ENCODE peak calls at places on chromosome 6, in four cellular contexts. T is kidney, R is retinal pigment epithelial cell, G is Peyer's patch. K is an unnamed sample.

GRCh38 chr6:105179244-105180065 is at the start of gene POPDC3:
- DNase-seq in T (no peak), R (no peak), G (no peak), K (no peak)

GRCh38 chr6:169592558-169592957 is 109.3 kb downstream of the WDR27 start:
- DNase-seq in T (no peak), R (peak), G (no peak), K (no peak)

GRCh38 chr6:116586276-116586675 is 15.0 kb downstream of the RWDD1 start:
- DNase-seq in T (no peak), R (no peak), G (no peak), K (no peak)

GRCh38 chr6:163741743-163742363 is 327.3 kb downstream of the QKI start:
- DNase-seq in T (no peak), R (no peak), G (no peak), K (no peak)

GRCh38 chr6:7991992-7992815 is 72.0 kb downstream of the BLOC1S5 start:
- DNase-seq in T (no peak), R (peak), G (no peak), K (no peak)

GRCh38 chr6:95230071-95230740 is 347.1 kb upstream of the MANEA start:
- DNase-seq in T (no peak), R (no peak), G (no peak), K (no peak)

GRCh38 chr6:137339929-137340559 is 120.9 kb upstream of the IFNGR1 start:
- DNase-seq in T (no peak), R (no peak), G (no peak), K (no peak)

GRCh38 chr6:16840291-16840690 is 79.0 kb upstream of the ATXN1 start:
- DNase-seq in T (no peak), R (no peak), G (no peak), K (no peak)

GRCh38 chr6:113629940-113630339 is 227.2 kb upstream of the MARCKS start:
- DNase-seq in T (no peak), R (no peak), G (no peak), K (no peak)

GRCh38 chr6:75402296-75402695 is 91.3 kb downstream of the FILIP1 start:
- DNase-seq in T (no peak), R (no peak), G (no peak), K (no peak)

GRCh38 chr6:77461796-77462195 is 1.5 kb downstream of the HTR1B start:
- DNase-seq in T (no peak), R (no peak), G (no peak), K (no peak)
- H3K4me3 ChIP-seq in T (no peak), R (no peak), G (no peak), K (no peak)

DNA sequence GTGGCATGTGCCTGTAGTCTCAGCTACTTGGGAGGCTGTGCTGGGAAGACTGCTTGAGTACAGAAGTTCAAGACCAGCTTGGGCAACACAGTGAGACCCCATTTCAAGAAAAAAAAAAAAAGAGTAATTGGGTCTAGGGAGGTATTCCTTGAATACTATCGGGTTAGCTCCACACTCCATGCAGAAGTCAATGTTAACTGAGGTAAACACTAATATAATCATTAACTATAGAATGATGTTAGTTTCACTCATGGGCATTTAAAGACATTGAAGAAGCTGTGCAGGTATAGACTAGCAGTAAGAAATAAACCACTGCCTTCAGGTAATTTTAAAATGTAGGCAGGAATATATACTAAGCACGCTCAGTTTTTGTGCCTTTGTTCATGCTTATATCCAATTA is 32.6 kb downstream of the MDN1 start:
- DNase-seq in T (no peak), R (no peak), G (no peak), K (no peak)
- H3K4me3 ChIP-seq in T (no peak), R (no peak), G (no peak), K (no peak)

GRCh38 chr6:42572523-42572922 is 8.7 kb downstream of the UBR2 start:
- DNase-seq in T (no peak), R (no peak), G (no peak), K (peak)
- H3K4me3 ChIP-seq in T (no peak), R (no peak), G (no peak), K (peak)

DNA sequence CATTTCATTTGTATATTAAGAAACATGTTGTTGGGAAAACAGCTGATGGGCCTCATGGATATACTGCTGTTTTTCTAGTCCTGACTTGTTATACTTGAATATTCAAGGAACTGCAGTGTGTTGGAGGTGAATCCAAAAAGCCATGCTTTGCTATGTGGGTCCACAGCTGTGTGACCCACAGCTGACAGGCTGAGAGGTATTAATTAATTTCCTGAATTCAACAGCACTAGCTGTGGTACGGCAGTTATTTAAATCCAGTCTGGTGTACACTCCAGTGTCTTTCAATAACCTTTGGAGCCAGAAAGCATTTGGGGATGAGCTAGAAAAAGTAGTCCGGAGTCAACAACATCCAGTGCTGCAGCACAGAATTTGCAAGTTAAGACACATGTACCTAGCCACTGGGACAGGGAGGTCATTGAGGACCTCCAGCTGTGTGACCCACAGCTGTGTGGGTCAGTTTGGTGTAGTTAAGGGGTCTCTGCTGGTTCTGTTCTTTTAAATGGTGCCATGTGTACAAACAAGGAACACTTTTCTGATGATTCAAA is 19.1 kb downstream of the NCOA7 start:
- DNase-seq in T (no peak), R (no peak), G (no peak), K (no peak)
- H3K4me3 ChIP-seq in T (no peak), R (no peak), G (no peak), K (no peak)

GRCh38 chr6:783966-784365 is 91.0 kb upstream of the EXOC2 start:
- DNase-seq in T (no peak), R (no peak), G (no peak), K (no peak)

GRCh38 chr6:780669-781068 is 87.7 kb upstream of the EXOC2 start:
- DNase-seq in T (no peak), R (no peak), G (no peak), K (no peak)

GRCh38 chr6:782141-782540 is 89.2 kb upstream of the EXOC2 start:
- DNase-seq in T (no peak), R (no peak), G (no peak), K (no peak)

GRCh38 chr6:776394-777041 is 83.6 kb upstream of the EXOC2 start:
- DNase-seq in T (no peak), R (no peak), G (no peak), K (no peak)

GRCh38 chr6:781350-781961 is 88.5 kb upstream of the EXOC2 start:
- DNase-seq in T (no peak), R (no peak), G (no peak), K (no peak)
- H3K4me3 ChIP-seq in T (no peak), R (no peak), G (no peak), K (no peak)